ENCODE peak calls at places on chromosomes 4 and X, in eight cellular contexts. E, H, A, P, I, X, T and C are unnamed samples.

GRCh38 chrX:29852767-29853166 is 362.6 kb upstream of the MAGEB2 start:
- DNase-seq in X (no peak), I (peak), P (no peak), T (no peak), H (no peak), E (no peak), A (no peak), C (no peak)

GRCh38 chr4:133320576-133321170 is 171.6 kb downstream of the PCDH10 start:
- DNase-seq in P (peak), T (peak), H (no peak), E (peak), A (peak), I (peak), X (no peak), C (peak)

GRCh38 chr4:109977854-109978501 is 65.3 kb downstream of the EGF start:
- DNase-seq in I (peak), T (peak), X (peak), H (no peak), A (peak), P (no peak), E (peak), C (no peak)

GRCh38 chr4:126986828-126987227 is 645.9 kb upstream of the INTU start:
- DNase-seq in T (peak), A (no peak), X (peak), H (no peak), I (peak), E (peak), P (no peak), C (no peak)

GRCh38 chrX:149493567-149494562 is 11.2 kb downstream of the IDS start:
- DNase-seq in T (no peak), X (no peak), I (no peak), A (peak), H (no peak), P (no peak), E (no peak), C (no peak)

GRCh38 chr4:47790105-47790504 is 47.8 kb downstream of the CORIN start:
- DNase-seq in A (no peak), E (no peak), I (no peak), T (no peak), H (no peak), P (no peak), X (no peak), C (no peak)

GRCh38 chr4:48639816-48640215 is 140.3 kb downstream of the FRYL start:
- DNase-seq in P (no peak), A (no peak), X (no peak), T (no peak), E (no peak), H (no peak), I (no peak), C (no peak)

GRCh38 chrX:120090208-120090607 is 12.7 kb upstream of the RHOXF2B start:
- DNase-seq in P (no peak), H (no peak), E (no peak), T (no peak), A (no peak), I (no peak), X (no peak), C (peak)

GRCh38 chr4:87092389-87093141 is 127.9 kb downstream of the KLHL8 start:
- DNase-seq in H (peak), I (peak), T (peak), X (peak), A (peak), P (peak), E (peak), C (no peak)

GRCh38 chr4:53614616-53615015 is 23.3 kb upstream of the LNX1 start:
- DNase-seq in E (no peak), A (no peak), I (no peak), P (no peak), T (no peak), X (no peak), H (no peak), C (no peak)

GRCh38 chr4:19961092-19961491 is 290.6 kb upstream of the SLIT2 start:
- DNase-seq in P (no peak), X (peak), H (no peak), I (peak), T (peak), E (no peak), A (no peak), C (no peak)

GRCh38 chr4:87079967-87080366 is 140.5 kb downstream of the KLHL8 start:
- DNase-seq in X (no peak), P (no peak), T (no peak), H (no peak), I (no peak), E (no peak), A (no peak), C (no peak)

GRCh38 chr4:82984459-82984858 is 26.2 kb downstream of the LIN54 start:
- DNase-seq in H (no peak), T (peak), X (peak), I (peak), E (peak), P (no peak), A (no peak), C (no peak)

GRCh38 chr4:1476140-1476513 is 69.9 kb upstream of the NKX1-1 start:
- DNase-seq in E (no peak), T (no peak), P (no peak), A (no peak), I (no peak), X (no peak), H (no peak), C (no peak)

GRCh38 chr4:33924801-33925200 is 2319.5 kb downstream of the ARAP2 start:
- DNase-seq in X (no peak), H (no peak), A (no peak), E (no peak), T (no peak), P (no peak), I (no peak), C (no peak)

GRCh38 chr4:4555916-4556315 is 14.1 kb upstream of the STX18 start:
- DNase-seq in E (peak), T (no peak), H (no peak), A (no peak), X (peak), I (peak), P (no peak), C (no peak)

GRCh38 chr4:88054909-88055308 is 47.5 kb downstream of the PKD2 start:
- DNase-seq in I (peak), T (peak), X (no peak), E (peak), P (peak), A (peak), H (no peak), C (peak)

GRCh38 chrX:7233632-7234406 is 85.9 kb upstream of the PUDP start:
- DNase-seq in I (no peak), A (no peak), P (no peak), X (no peak), E (no peak), H (no peak), T (no peak), C (peak)

GRCh38 chrX:9341305-9342201 is 123.3 kb upstream of the TBL1X start:
- DNase-seq in H (peak), I (peak), X (no peak), P (peak), A (peak), T (no peak), E (no peak), C (no peak)

GRCh38 chr4:75584067-75584466 is 28.2 kb downstream of the ODAPH start:
- DNase-seq in H (no peak), X (no peak), E (no peak), T (no peak), I (no peak), A (no peak), P (no peak), C (no peak)

GRCh38 chrX:3788494-3789233 is 75.2 kb upstream of the PRKX start:
- DNase-seq in E (no peak), A (no peak), P (no peak), I (no peak), H (no peak), T (no peak), X (no peak), C (no peak)

GRCh38 chr4:6349896-6350295 is 80.2 kb downstream of the WFS1 start:
- DNase-seq in A (no peak), H (no peak), E (no peak), I (peak), P (no peak), X (no peak), T (no peak), C (no peak)

GRCh38 chr4:16694491-16695276 is 203.8 kb downstream of the LDB2 start:
- DNase-seq in P (no peak), H (no peak), T (no peak), X (no peak), E (no peak), I (peak), A (no peak), C (peak)

GRCh38 chr4:168199262-168199957 is 107.1 kb downstream of the ANXA10 start:
- DNase-seq in I (no peak), A (no peak), E (no peak), H (no peak), T (no peak), P (no peak), X (no peak), C (no peak)

GRCh38 chr4:183834252-183834651 is 70.9 kb upstream of the STOX2 start:
- DNase-seq in I (no peak), P (no peak), X (no peak), H (no peak), T (peak), E (peak), A (no peak), C (no peak)

GRCh38 chrX:68894513-68895338 is 65.9 kb downstream of the EFNB1 start:
- DNase-seq in I (peak), X (no peak), E (peak), A (peak), H (peak), T (peak), P (peak), C (peak)
- H3K4me3 ChIP-seq in I (no peak), X (no peak), E (no peak), A (no peak), H (peak), T (no peak), P (no peak), C (peak)

DNA sequence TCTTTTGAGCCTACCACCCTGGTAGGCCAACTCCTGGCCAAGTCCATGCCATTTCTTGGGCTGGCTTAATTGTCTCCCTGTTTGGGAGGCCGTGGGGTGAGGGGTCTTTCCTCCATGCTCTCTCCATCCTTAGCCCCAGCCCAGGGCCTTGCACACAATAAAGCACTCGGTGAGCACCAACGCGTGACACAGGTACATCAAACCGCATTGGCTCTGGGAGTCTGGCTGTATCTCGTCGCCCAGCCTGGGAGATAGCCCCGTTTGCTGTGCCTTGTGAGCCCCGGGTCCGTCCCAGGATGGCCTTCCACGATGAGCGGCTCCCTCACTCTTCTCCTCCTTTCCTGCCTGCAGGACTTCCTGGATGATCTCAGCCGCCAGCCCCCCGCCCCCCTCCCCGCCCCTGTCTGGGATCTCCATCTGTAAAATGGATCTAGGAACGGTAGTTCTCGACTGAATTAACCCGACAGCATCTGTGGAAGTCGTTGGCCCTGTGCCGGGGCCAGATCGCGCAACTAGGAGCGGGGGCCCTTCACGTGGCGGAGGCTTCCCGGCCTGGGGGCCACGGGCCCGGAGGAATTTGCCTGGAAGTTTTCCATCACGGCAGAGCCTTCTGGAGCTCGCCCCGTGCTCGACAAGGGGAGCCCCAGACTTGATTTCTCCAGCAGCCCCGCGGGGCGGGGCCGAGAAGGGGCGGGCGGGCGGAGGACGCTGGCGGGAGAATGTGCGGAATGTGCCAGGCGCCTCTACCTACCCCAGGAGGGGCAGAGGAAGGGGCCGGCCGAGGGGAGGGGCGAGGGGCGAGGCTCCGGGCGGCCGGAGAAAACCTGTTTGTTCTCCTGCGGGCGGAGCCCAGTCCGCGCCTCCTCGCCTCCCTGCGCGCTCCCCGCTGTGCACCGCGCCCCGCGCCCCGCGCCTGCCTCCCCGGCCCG is at the start of gene ZNF185:
- DNase-seq in P (no peak), A (peak), H (peak), T (peak), E (no peak), X (no peak), I (no peak), C (peak)
- H3K4me3 ChIP-seq in P (no peak), A (peak), H (peak), T (peak), E (peak), X (peak), I (peak), C (peak)

DNA sequence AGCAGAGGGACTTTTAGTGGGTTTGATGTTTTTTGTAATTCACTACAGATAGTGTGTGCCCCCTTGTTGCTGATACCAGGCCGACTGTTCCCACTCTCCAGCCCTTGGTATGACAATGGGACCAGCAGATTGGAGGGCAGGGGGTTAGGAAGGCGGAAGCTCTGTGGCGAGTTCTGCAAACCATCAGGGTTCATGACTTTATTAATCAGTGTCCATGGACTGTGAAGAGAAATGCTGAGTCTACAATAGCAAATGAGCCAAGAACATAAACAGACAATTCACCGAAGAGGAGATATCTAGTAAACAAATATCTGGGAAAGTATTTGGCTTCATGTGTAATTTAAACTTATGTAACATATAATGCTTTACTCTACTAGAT is 169.2 kb downstream of the PTTG2 start:
- DNase-seq in T (no peak), P (no peak), H (no peak), E (no peak), I (no peak), A (no peak), X (no peak), C (no peak)
- H3K4me3 ChIP-seq in T (no peak), P (no peak), H (no peak), E (no peak), I (no peak), A (no peak), X (no peak), C (peak)

GRCh38 chr4:107444-108429 is 16.6 kb upstream of the ZNF718 start:
- DNase-seq in P (no peak), E (no peak), T (no peak), I (no peak), A (peak), H (peak), X (no peak), C (no peak)

GRCh38 chr4:112771-113170 is 11.5 kb upstream of the ZNF718 start:
- DNase-seq in A (no peak), X (no peak), H (no peak), E (no peak), T (no peak), P (no peak), I (no peak), C (no peak)

DNA sequence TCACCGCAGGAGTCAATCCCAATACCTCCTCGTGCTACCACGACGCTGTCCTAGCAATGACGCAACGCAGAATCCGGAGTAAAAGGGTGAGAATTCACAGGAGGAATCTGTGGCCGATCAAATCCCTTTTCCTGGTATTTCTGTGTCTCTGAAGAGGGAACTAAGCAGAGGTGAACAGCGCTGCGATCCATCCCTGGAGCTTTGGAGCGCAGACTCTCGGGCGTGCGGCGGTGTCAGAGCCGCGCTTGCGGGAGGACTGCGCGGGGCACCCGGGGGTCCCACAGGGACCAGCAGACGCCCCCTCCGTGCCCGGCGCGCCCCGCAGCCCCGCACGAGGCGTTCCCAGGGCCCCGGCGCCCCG is 17.2 kb upstream of the ZNF718 start:
- DNase-seq in P (no peak), H (no peak), T (no peak), A (no peak), E (no peak), X (no peak), I (no peak), C (no peak)
- H3K4me3 ChIP-seq in P (no peak), H (no peak), T (no peak), A (peak), E (no peak), X (no peak), I (no peak), C (peak)